ENCODE peak calls at places on chromosome X, in seven cellular contexts. V, J, H, X, Y, C and O are unnamed samples.

GRCh38 chrX:128691872-128692271 is 639.7 kb upstream of the ACTRT1 start:
- DNase-seq in C (no peak), X (no peak), Y (no peak), J (no peak), H (no peak), V (no peak), O (no peak)

GRCh38 chrX:48461830-48462229 is 8.2 kb downstream of the SLC38A5 start:
- DNase-seq in V (no peak), H (no peak), C (no peak), X (no peak), Y (no peak), J (no peak), O (no peak)

GRCh38 chrX:78652971-78653822 is 5.9 kb downstream of the RTL3 start:
- DNase-seq in Y (no peak), V (no peak), H (no peak), C (no peak), X (no peak), J (no peak), O (no peak)

GRCh38 chrX:71214604-71215334 is 8.3 kb upstream of the GJB1 start:
- DNase-seq in Y (no peak), V (no peak), J (no peak), C (no peak), X (no peak), H (peak; percentile 70), O (no peak)

GRCh38 chrX:119155416-119156035 is 27.9 kb upstream of the KIAA1210 start:
- DNase-seq in H (no peak), V (no peak), Y (no peak), J (no peak), X (no peak), C (peak; percentile 5), O (peak; percentile 32)

GRCh38 chrX:132435222-132435621 is 53.6 kb downstream of the MBNL3 start:
- DNase-seq in X (no peak), V (no peak), J (no peak), Y (no peak), H (no peak), C (no peak), O (no peak)

GRCh38 chrX:20461576-20461975 is 194.9 kb upstream of the RPS6KA3 start:
- DNase-seq in C (no peak), Y (no peak), V (no peak), J (no peak), X (no peak), H (no peak), O (no peak)

GRCh38 chrX:15781964-15782711 is 8.1 kb upstream of the ZRSR2 start:
- DNase-seq in V (no peak), X (no peak), C (no peak), J (no peak), H (no peak), Y (no peak), O (no peak)

GRCh38 chrX:148947399-148948025 is 447.1 kb downstream of the AFF2 start:
- DNase-seq in H (no peak), C (no peak), X (no peak), J (no peak), V (no peak), Y (no peak), O (no peak)

GRCh38 chrX:12497832-12498591 is 293.2 kb upstream of the PRPS2 start:
- DNase-seq in Y (no peak), V (no peak), X (peak; percentile 12), J (peak; percentile 2), C (no peak), H (no peak), O (no peak)

GRCh38 chrX:49059209-49060191 is 701 bp downstream of the CCDC120 start:
- DNase-seq in H (peak; percentile 38), J (no peak), V (no peak), X (peak; percentile 36), C (no peak), Y (no peak), O (no peak)

GRCh38 chrX:138026211-138026610 is 460.3 kb downstream of the ZIC3 start:
- DNase-seq in X (no peak), V (no peak), C (no peak), Y (no peak), H (no peak), J (no peak), O (no peak)

GRCh38 chrX:154476821-154477220 is 2.3 kb downstream of the LAGE3 start:
- DNase-seq in Y (no peak), J (no peak), H (no peak), C (no peak), X (no peak), V (no peak), O (no peak)

GRCh38 chrX:38816158-38816557 is 14.9 kb downstream of the MID1IP1 start:
- DNase-seq in H (no peak), Y (no peak), V (no peak), C (no peak), J (no peak), X (no peak), O (no peak)

GRCh38 chrX:63855896-63856295 is 70.9 kb upstream of the ARHGEF9 start:
- DNase-seq in C (no peak), J (no peak), V (no peak), Y (no peak), H (no peak), X (no peak), O (no peak)

GRCh38 chrX:132209527-132209926 is 9.7 kb downstream of the RAP2C start:
- DNase-seq in C (no peak), V (no peak), X (no peak), H (no peak), J (no peak), Y (no peak), O (no peak)

GRCh38 chrX:92231391-92231790 is 452.2 kb downstream of the PCDH11X start:
- DNase-seq in V (no peak), Y (no peak), X (no peak), H (no peak), C (no peak), J (no peak), O (no peak)

GRCh38 chrX:73851014-73852009 is 288.3 kb downstream of the CHIC1 start:
- DNase-seq in X (peak; percentile 34), J (no peak), V (no peak), H (peak; percentile 87), C (no peak), Y (peak; percentile 94), O (no peak)

GRCh38 chrX:52363247-52363883 is 5.5 kb upstream of the XAGE2 start:
- DNase-seq in J (no peak), V (peak; percentile 13), H (no peak), Y (no peak), C (no peak), X (peak; percentile 63), O (no peak)

GRCh38 chrX:119008122-119008744 is 33.8 kb downstream of the LONRF3 start:
- DNase-seq in V (no peak), C (peak; percentile 39), H (peak; percentile 28), X (peak; percentile 40), Y (no peak), J (no peak), O (peak; percentile 9)

GRCh38 chrX:17052776-17053175 is 106.3 kb downstream of the REPS2 start:
- DNase-seq in C (no peak), V (no peak), J (no peak), X (no peak), Y (no peak), H (no peak), O (no peak)

GRCh38 chrX:16827225-16827624 is 41.0 kb downstream of the TXLNG start:
- DNase-seq in V (no peak), X (no peak), C (peak; percentile 65), H (no peak), Y (no peak), J (no peak), O (no peak)

GRCh38 chrX:154730271-154730883 is 20.5 kb downstream of the GAB3 start:
- DNase-seq in V (no peak), X (no peak), J (no peak), H (no peak), C (peak; percentile 57), Y (peak; percentile 69), O (no peak)

GRCh38 chrX:56222473-56223000 is 9.6 kb upstream of the KLF8 start:
- DNase-seq in H (no peak), J (no peak), X (no peak), V (no peak), C (no peak), Y (no peak), O (no peak)
- TF ChIP-seq POLR2A in H (no peak), J (no peak), X (no peak), V (no peak), C (no peak), Y (no peak), O (no peak)

GRCh38 chrX:101051153-101051548 is 760 bp downstream of the TRMT2B start:
- DNase-seq in X (no peak), J (no peak), V (no peak), H (no peak), C (no peak), Y (peak; percentile 56), O (no peak)

GRCh38 chrX:101057095-101057714 is 5.3 kb upstream of the TRMT2B start:
- DNase-seq in J (peak; percentile 25), C (no peak), H (no peak), V (no peak), X (peak; percentile 10), Y (no peak), O (peak; percentile 51)

GRCh38 chrX:101051549-101052302 is at the start of gene TRMT2B:
- DNase-seq in V (peak; percentile 52), C (peak; percentile 79), X (peak; percentile 86), H (peak; percentile 80), Y (peak; percentile 88), J (peak; percentile 42), O (peak; percentile 59)
- TF ChIP-seq POLR2A in V (peak; percentile 22), C (peak; percentile 38), X (peak; percentile 80), H (no peak), Y (no peak), J (peak; percentile 54), O (no peak)

DNA sequence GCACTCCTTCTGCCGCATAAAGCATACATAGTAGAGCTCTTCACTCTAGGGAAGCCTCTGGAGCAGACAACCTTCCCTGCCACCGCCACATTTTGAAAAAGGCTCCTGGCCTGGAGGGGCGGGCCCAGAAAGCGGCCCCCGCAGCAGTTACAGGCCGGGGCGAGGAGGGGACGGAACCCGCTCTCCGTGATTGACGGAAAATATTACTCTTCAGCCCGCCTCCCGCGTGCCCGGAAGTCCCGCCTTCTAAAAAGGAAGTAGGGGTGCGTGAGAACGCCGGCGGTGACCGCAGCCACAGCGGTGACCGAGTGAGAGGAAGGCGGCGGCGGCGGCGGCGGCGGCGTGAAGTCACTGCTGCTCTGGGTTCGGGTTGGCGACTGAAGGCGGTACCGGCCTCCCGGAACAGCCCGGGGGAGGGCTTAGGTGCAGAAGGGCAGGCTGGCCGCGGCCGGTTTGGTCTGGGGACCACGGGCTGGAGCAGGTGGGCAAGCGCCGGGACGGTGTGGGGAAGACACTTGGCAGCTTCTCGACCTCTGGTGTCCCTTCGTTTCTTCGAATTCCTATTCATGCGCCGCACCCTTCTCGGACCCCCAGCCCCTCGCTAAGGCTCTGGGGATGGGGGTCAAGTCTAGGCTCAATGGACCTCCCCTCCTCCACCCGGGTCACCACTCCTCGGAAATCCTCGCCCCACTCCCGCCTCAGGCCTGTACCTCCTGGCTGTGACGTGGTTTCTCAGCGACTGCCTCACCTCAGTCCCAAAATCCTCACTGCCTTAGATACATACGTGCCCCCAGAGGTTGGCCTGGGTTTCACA is at the start of gene HCCS:
- DNase-seq in V (peak; percentile 54), C (peak; percentile 89), X (peak; percentile 88), Y (peak; percentile 87), J (peak; percentile 39), H (peak; percentile 85), O (peak; percentile 21)
- TF ChIP-seq POLR2A in V (peak; percentile 31), C (peak; percentile 91), X (peak; percentile 92), Y (no peak), J (peak; percentile 53), H (no peak), O (no peak)

DNA sequence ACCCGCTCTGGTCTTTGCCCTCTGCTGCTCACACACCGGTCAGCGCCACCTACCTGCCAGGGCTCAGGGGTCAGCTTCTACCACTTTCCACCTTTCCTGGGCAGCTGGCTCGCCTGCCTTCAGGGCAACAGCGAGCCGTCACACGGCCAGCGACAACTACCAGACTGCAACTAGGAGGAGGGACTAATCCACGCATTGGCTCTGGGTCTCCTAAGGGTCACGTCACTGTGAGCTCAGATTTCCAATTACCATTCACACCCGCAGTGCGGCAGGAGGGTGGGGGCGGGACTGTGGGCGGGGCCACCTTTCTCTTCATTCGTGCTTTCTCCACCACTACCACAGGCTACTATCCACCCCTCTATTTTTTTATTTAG is at the start of gene BEX5:
- DNase-seq in V (no peak), X (peak; percentile 18), Y (peak; percentile 65), J (no peak), H (peak; percentile 72), C (peak; percentile 33), O (no peak)
- TF ChIP-seq POLR2A in V (no peak), X (no peak), Y (no peak), J (no peak), H (no peak), C (peak; percentile 47), O (no peak)